ENCODE peak calls at places on chromosome 13, in four cellular contexts. H is HCT116, E is HepG2, I is K562. X is an unnamed sample.

GRCh38 chr13:66962953-66963352 is 267.2 kb downstream of the PCDH9 start:
- DNase-seq in H (no peak), E (no peak), I (no peak), X (no peak)

GRCh38 chr13:69681722-69682121 is 425.9 kb upstream of the ATXN8OS start:
- DNase-seq in H (no peak), E (no peak), I (no peak), X (no peak)

GRCh38 chr13:48749144-48749543 is 95.4 kb downstream of the CYSLTR2 start:
- DNase-seq in H (no peak), E (no peak), I (no peak), X (no peak)

GRCh38 chr13:68173111-68173510 is 943.0 kb upstream of the PCDH9 start:
- DNase-seq in H (no peak), E (no peak), I (no peak), X (no peak)

GRCh38 chr13:50587839-50588373 is 255.6 kb downstream of the DLEU7 start:
- DNase-seq in H (no peak), E (no peak), I (no peak), X (no peak)

GRCh38 chr13:50593228-50593627 is 250.3 kb downstream of the DLEU7 start:
- DNase-seq in H (no peak), E (no peak), I (no peak), X (no peak)

GRCh38 chr13:31670831-31671617 is 68.3 kb upstream of the RXFP2 start:
- DNase-seq in H (no peak), E (no peak), I (no peak), X (no peak)

GRCh38 chr13:31824705-31825512 is 85.6 kb downstream of the RXFP2 start:
- DNase-seq in H (no peak), E (no peak), I (no peak), X (no peak)

GRCh38 chr13:66520511-66521390 is 709.4 kb downstream of the PCDH9 start:
- DNase-seq in H (no peak), E (no peak), I (no peak), X (no peak)

GRCh38 chr13:88217372-88217771 is 546.2 kb downstream of the SLITRK5 start:
- DNase-seq in H (no peak), E (no peak), I (no peak), X (no peak)

GRCh38 chr13:18952225-18953016 is 229.2 kb downstream of the TUBA3C start:
- DNase-seq in H (no peak), E (no peak), I (no peak), X (no peak)

GRCh38 chr13:66864627-66865026 is 365.5 kb downstream of the PCDH9 start:
- DNase-seq in H (no peak), E (no peak), I (no peak), X (no peak)

GRCh38 chr13:32448224-32448623 is 20.3 kb upstream of the N4BP2L1 start:
- DNase-seq in H (no peak), E (no peak), I (no peak), X (no peak)

GRCh38 chr13:79812070-79812850 is 331.3 kb downstream of the NDFIP2 start:
- DNase-seq in H (no peak), E (no peak), I (no peak), X (no peak)

GRCh38 chr13:49610176-49610575 is 18.1 kb upstream of the ARL11 start:
- DNase-seq in H (no peak), E (no peak), I (no peak), X (no peak)

GRCh38 chr13:57878291-57878690 is 246.7 kb downstream of the PCDH17 start:
- DNase-seq in H (no peak), E (no peak), I (no peak), X (no peak)

GRCh38 chr13:32246468-32246867 is 68.7 kb downstream of the ZAR1L start:
- DNase-seq in H (peak), E (peak), I (peak), X (peak)

GRCh38 chr13:110293649-110294048 is 13.3 kb downstream of the COL4A1 start:
- DNase-seq in H (no peak), E (no peak), I (no peak), X (no peak)

GRCh38 chr13:55566334-55566733 is 1574.4 kb upstream of the PRR20A start:
- DNase-seq in H (no peak), E (no peak), I (no peak), X (no peak)

GRCh38 chr13:44101347-44102083 is 221.8 kb downstream of the LACC1 start:
- DNase-seq in H (no peak), E (no peak), I (no peak), X (no peak)

GRCh38 chr13:90091611-90092010 is 1255.9 kb upstream of the MIR17HG start:
- DNase-seq in H (no peak), E (no peak), I (no peak), X (no peak)

GRCh38 chr13:20796791-20797513 is 23.2 kb upstream of the EEF1AKMT1 start:
- DNase-seq in H (no peak), E (no peak), I (no peak), X (no peak)
- TF ChIP-seq CTCF in H (no peak), E (no peak), I (no peak), X (no peak)

GRCh38 chr13:73551736-73552135 is 492.9 kb downstream of the KLF5 start:
- DNase-seq in H (no peak), E (no peak), I (no peak), X (no peak)

GRCh38 chr13:73556902-73557301 is 498.1 kb downstream of the KLF5 start:
- DNase-seq in H (no peak), E (no peak), I (no peak), X (no peak)
- TF ChIP-seq SIN3A in H (no peak), E (no peak), I (no peak), X (no peak)

GRCh38 chr13:108437496-108437895 is 168.0 kb downstream of the TNFSF13B start:
- DNase-seq in H (no peak), E (no peak), I (no peak), X (no peak)

GRCh38 chr13:108433976-108434375 is 164.5 kb downstream of the TNFSF13B start:
- DNase-seq in H (no peak), E (no peak), I (no peak), X (no peak)

GRCh38 chr13:108435393-108436149 is 166.1 kb downstream of the TNFSF13B start:
- DNase-seq in H (no peak), E (no peak), I (no peak), X (no peak)
- TF ChIP-seq TCF7L2 in H (no peak), E (no peak), I (no peak), X (no peak)

DNA sequence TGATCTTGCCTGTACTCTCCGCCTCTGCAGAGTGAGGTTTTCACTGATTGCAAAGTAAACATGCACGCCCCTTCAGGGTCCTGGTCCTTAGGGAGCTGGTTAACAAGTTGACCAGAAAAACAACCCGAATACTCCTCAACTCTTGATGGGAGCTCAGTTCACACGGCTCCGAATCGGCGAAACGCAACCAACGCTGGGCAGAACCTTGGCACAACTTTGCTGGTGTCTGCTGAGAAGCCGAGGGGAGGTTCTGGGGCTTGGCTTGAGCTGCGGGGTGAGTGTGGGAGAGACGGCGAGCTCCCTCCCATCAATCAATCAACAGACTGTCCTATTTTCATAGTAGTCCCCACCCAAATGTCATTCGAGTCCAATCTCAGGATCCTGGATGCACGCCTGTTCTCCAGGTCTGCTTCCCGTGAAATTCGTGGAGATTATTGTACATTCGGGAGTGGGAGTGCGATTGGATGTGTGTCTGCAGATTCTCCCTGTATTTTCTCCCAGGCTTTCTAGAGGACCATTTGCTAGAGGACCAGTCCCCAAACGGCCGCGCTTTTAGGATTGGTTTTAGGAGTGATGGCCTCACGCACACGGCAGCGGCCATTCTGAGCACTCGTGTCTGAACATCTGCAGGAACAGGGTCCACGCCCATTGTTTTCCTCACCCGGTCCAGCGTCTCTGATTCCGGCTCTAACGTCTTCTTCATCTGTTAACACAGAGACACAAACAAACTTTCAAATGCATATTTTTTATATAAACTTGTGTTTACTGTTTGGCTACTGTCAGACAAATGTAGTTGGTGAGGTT is 51.6 kb upstream of the F7 start:
- DNase-seq in H (no peak), E (no peak), I (no peak), X (no peak)
- TF ChIP-seq CTCF in H (no peak), E (no peak), I (no peak), X (no peak)

GRCh38 chr13:42266464-42266863 is 5.5 kb upstream of the AKAP11 start:
- DNase-seq in H (no peak), E (no peak), I (no peak), X (no peak)
- TF ChIP-seq SIN3A in H (no peak), E (no peak), I (no peak), X (no peak)

GRCh38 chr13:109126973-109127615 is 497.7 kb downstream of the MYO16 start:
- DNase-seq in H (no peak), E (no peak), I (no peak), X (no peak)
- TF ChIP-seq TCF7L2 in H (no peak), E (no peak), I (no peak), X (no peak)

GRCh38 chr13:99523838-99524237 is 22.6 kb downstream of the TM9SF2 start:
- DNase-seq in H (no peak), E (no peak), I (no peak), X (no peak)

GRCh38 chr13:99525967-99526366 is 24.7 kb downstream of the TM9SF2 start:
- DNase-seq in H (no peak), E (no peak), I (no peak), X (no peak)

GRCh38 chr13:99526549-99526948 is 25.3 kb downstream of the TM9SF2 start:
- DNase-seq in H (no peak), E (no peak), I (peak), X (no peak)

GRCh38 chr13:99527346-99527745 is 26.1 kb downstream of the TM9SF2 start:
- DNase-seq in H (no peak), E (no peak), I (no peak), X (no peak)

DNA sequence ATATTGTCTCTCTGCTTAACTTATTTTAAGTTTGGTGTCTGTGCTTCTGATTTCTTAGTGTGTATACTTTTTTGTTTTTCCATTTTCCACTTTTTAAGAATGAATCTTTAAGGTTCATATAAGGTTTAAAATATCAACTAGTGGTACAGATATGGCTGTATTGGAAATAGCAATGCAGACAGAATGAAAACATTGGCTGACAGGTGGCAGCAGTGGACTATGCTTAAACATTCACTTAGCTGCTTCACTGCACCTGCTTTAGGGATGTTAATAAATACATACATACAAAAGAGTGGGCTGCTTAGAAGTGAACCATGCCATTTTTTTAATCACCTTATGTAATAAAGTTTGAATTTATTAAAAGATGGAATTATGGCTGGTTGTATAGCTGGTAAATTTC is 27.3 kb downstream of the TM9SF2 start:
- DNase-seq in H (no peak), E (peak), I (no peak), X (no peak)
- TF ChIP-seq CTCF in H (peak), E (peak), I (no peak), X (no peak)

DNA sequence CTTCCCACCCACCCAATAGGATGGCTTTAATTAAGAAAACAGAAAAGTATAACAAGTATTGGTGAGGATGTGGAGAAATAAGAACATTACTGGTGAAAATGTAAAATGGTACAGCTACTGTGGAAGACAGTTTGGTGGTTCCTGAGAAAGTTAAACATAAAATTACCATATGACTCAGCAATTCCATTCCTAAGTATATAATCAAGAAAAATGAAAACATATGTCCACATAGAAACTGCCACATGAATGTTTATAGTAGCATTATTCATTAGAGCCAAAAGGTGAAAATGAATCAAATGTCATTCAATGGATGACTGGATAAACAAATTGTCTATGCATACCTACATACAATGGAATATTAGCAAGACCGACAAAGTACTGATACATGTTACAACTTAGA is 16.9 kb downstream of the DZIP1 start:
- DNase-seq in H (no peak), E (no peak), I (no peak), X (no peak)
- TF ChIP-seq SIN3A in H (no peak), E (no peak), I (no peak), X (no peak)